ENCODE peak calls at places on chromosomes 16 and 17, in five cellular contexts. X, O, M, A and J are unnamed samples.

GRCh38 chr17:81553616-81554181 is 1.5 kb upstream of the FAAP100 start:
- DNase-seq in X (peak), O (peak), M (no peak), A (peak), J (peak)

GRCh38 chr17:50830298-50830697 is 5.1 kb upstream of the WFIKKN2 start:
- DNase-seq in X (no peak), O (no peak), M (no peak), A (no peak), J (no peak)

GRCh38 chr17:42407289-42407836 is 15.7 kb downstream of the CAVIN1 start:
- DNase-seq in X (no peak), O (peak), M (peak), A (peak), J (no peak)

GRCh38 chr17:36074365-36074764 is 10.3 kb downstream of the CCL18 start:
- DNase-seq in X (no peak), O (no peak), M (no peak), A (no peak), J (no peak)

GRCh38 chr17:75159196-75160031 is 5.1 kb upstream of the JPT1 start:
- DNase-seq in X (no peak), O (no peak), M (no peak), A (no peak), J (no peak)

GRCh38 chr17:28320215-28321061 is 1.4 kb downstream of the TMEM97 start:
- DNase-seq in X (no peak), O (no peak), M (no peak), A (no peak), J (no peak)

GRCh38 chr16:89690392-89690901 is 4.0 kb downstream of the CDK10 start:
- DNase-seq in X (no peak), O (no peak), M (no peak), A (no peak), J (no peak)

GRCh38 chr17:65485388-65486299 is 75.8 kb downstream of the AXIN2 start:
- DNase-seq in X (no peak), O (no peak), M (no peak), A (no peak), J (no peak)

GRCh38 chr16:50121278-50121677 is 31.8 kb upstream of the TENT4B start:
- DNase-seq in X (no peak), O (no peak), M (no peak), A (no peak), J (no peak)

GRCh38 chr16:10509534-10510025 is 70.8 kb downstream of the EMP2 start:
- DNase-seq in X (peak), O (peak), M (peak), A (peak), J (peak)

GRCh38 chr16:67663151-67663876 is 2.6 kb downstream of the PARD6A start:
- DNase-seq in X (no peak), O (no peak), M (peak), A (no peak), J (no peak)

GRCh38 chr17:39979865-39980401 is 674 bp upstream of the PSMD3 start:
- DNase-seq in X (no peak), O (peak), M (no peak), A (no peak), J (peak)